ENCODE peak calls at places on chromosomes 12 and 14, in ten cellular contexts. K is heart left ventricle, B is ovary, F is foreskin fibroblast, O is HCT116, R is LNCaP clone FGC, U is A549, N is left ventricle myocardium inferior, S is stomach, C is brain microvascular endothelial cell. J is an unnamed sample.

GRCh38 chr12:107818984-107819383 is 44.5 kb downstream of the ASCL4 start:
- DNase-seq in K (no peak), B (no peak), F (peak; percentile 13), O (no peak), R (no peak), U (no peak), N (no peak), S (no peak), C (peak; percentile 60), J (peak; percentile 57)

GRCh38 chr12:116442981-116443380 is 116.2 kb upstream of the MAP1LC3B2 start:
- DNase-seq in K (no peak), B (no peak), F (peak; percentile 58), O (no peak), R (no peak), U (no peak), N (no peak), S (no peak), C (no peak), J (no peak)

GRCh38 chr14:69005432-69006148 is 26.5 kb upstream of the ACTN1 start:
- DNase-seq in K (peak; percentile 64), B (peak; percentile 74), F (peak; percentile 83), O (peak; percentile 47), R (no peak), U (peak; percentile 86), N (peak; percentile 22), S (peak; percentile 55), C (peak; percentile 89), J (peak; percentile 87)

GRCh38 chr12:127675936-127676335 is 591.0 kb upstream of the TMEM132C start:
- DNase-seq in K (no peak), B (no peak), F (no peak), O (no peak), R (no peak), U (no peak), N (no peak), S (no peak), C (no peak), J (no peak)

GRCh38 chr12:22286569-22286968 is 47.9 kb downstream of the ST8SIA1 start:
- DNase-seq in K (no peak), B (no peak), F (peak; percentile 85), O (no peak), R (no peak), U (no peak), N (no peak), S (no peak), C (peak; percentile 82), J (peak; percentile 88)

GRCh38 chr12:13178568-13179158 is 17.9 kb upstream of the EMP1 start:
- DNase-seq in K (no peak), B (peak; percentile 63), F (no peak), O (no peak), R (no peak), U (no peak), N (peak; percentile 65), S (no peak), C (no peak), J (no peak)

GRCh38 chr12:100799770-100800169 is 5.2 kb downstream of the ANO4 start:
- DNase-seq in K (no peak), B (no peak), F (peak; percentile 40), O (no peak), R (no peak), U (no peak), N (no peak), S (no peak), C (no peak), J (no peak)

GRCh38 chr12:51970904-51971646 is 19.6 kb downstream of the ACVR1B start:
- DNase-seq in K (no peak), B (no peak), F (no peak), O (no peak), R (no peak), U (peak; percentile 66), N (no peak), S (no peak), C (no peak), J (no peak)

GRCh38 chr14:58699656-58700055 is 61.9 kb downstream of the DACT1 start:
- DNase-seq in K (no peak), B (no peak), F (no peak), O (no peak), R (no peak), U (no peak), N (no peak), S (no peak), C (no peak), J (no peak)

GRCh38 chr14:52950898-52951729 is at the start of gene FERMT2:
- DNase-seq in K (peak; percentile 92), B (peak; percentile 91), F (peak; percentile 85), O (peak; percentile 57), R (no peak), U (peak; percentile 78), N (peak; percentile 92), S (peak; percentile 86), C (peak; percentile 72), J (peak; percentile 28)

GRCh38 chr12:124157416-124157815 is 137.5 kb upstream of the RFLNA start:
- DNase-seq in K (no peak), B (no peak), F (no peak), O (no peak), R (no peak), U (no peak), N (no peak), S (no peak), C (no peak), J (no peak)

GRCh38 chr12:53313996-53314395 is 7.4 kb downstream of the AAAS start:
- DNase-seq in K (no peak), B (no peak), F (no peak), O (no peak), R (no peak), U (no peak), N (no peak), S (no peak), C (no peak), J (no peak)

GRCh38 chr12:26283617-26284016 is 88.2 kb downstream of the SSPN start:
- DNase-seq in K (no peak), B (no peak), F (no peak), O (no peak), R (no peak), U (no peak), N (no peak), S (no peak), C (no peak), J (no peak)

GRCh38 chr12:26319511-26319910 is 124.1 kb downstream of the SSPN start:
- DNase-seq in K (peak; percentile 40), B (peak; percentile 81), F (peak; percentile 86), O (no peak), R (peak; percentile 4), U (no peak), N (peak; percentile 47), S (no peak), C (peak; percentile 87), J (no peak)

DNA sequence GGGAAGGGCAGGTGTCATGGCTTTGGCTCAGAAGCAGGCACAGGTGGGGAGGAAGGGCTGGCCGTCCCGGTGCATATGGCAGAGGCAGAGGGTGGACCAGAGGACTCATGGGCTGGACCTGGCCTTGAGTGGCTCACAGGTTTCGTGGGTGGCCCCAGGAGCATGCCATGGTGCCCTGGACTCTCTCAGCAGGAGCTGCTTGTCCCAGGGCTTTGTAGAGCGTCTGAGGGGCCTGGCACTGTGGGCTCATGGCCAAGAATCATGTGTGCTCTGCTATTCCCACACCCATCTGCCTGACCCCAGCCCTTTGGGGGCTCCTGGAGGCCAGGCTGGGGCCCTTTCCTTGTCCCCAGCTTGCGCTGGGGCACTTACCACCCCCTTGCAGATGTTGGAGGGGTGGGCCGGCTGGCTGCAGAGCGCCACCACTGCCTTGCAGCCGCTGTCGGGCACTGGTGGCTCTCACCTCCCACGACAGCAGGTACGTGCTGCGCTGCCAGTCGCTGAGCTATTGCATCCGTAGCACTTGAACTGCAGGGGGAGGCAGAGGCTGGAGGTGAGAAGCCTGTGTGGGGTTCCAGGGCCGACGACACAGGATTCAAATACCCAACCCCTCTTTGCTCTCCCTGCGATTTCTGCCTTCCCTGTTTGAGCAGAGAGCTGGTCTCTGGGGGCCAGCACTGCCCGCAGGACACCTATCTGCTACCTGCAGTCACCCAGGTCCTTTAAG is 187.4 kb upstream of the PRMT8 start:
- DNase-seq in K (no peak), B (no peak), F (no peak), O (no peak), R (no peak), U (no peak), N (no peak), S (no peak), C (no peak), J (no peak)
- TF ChIP-seq CTCF in K (no peak), B (no peak), F (no peak), O (peak; percentile 57), R (peak; percentile 35), U (no peak), N (no peak), S (no peak), C (peak; percentile 38), J (peak; percentile 20)

GRCh38 chr12:57750561-57751431 is 1.3 kb downstream of the CDK4 start:
- DNase-seq in K (no peak), B (no peak), F (no peak), O (no peak), R (no peak), U (no peak), N (no peak), S (no peak), C (no peak), J (no peak)

GRCh38 chr12:57751788-57752667 is at the start of gene CDK4:
- DNase-seq in K (peak; percentile 99), B (peak; percentile 99), F (peak; percentile 100), O (peak; percentile 99), R (peak; percentile 99), U (peak; percentile 96), N (peak; percentile 99), S (peak; percentile 98), C (peak; percentile 100), J (peak; percentile 98)

GRCh38 chr12:57751432-57751787 is 700 bp downstream of the CDK4 start:
- DNase-seq in K (no peak), B (no peak), F (no peak), O (no peak), R (no peak), U (no peak), N (no peak), S (no peak), C (no peak), J (no peak)

GRCh38 chr12:57753938-57754337 is 965 bp upstream of the MARCHF9 start:
- DNase-seq in K (no peak), B (no peak), F (no peak), O (no peak), R (no peak), U (no peak), N (no peak), S (no peak), C (no peak), J (no peak)

GRCh38 chr12:57752668-57753000 is 524 bp upstream of the CDK4 start:
- DNase-seq in K (no peak), B (no peak), F (no peak), O (no peak), R (no peak), U (no peak), N (no peak), S (no peak), C (no peak), J (no peak)
- H3K4me3 ChIP-seq in K (peak overlapping the region; percentile 89), B (peak overlapping the region; percentile 31), F (peak overlapping the region; percentile 51), O (peak overlapping the region; percentile 82), R (peak overlapping the region; percentile 98), U (peak overlapping the region; percentile 38), N (peak overlapping the region; percentile 81), S (peak overlapping the region; percentile 81), C (peak overlapping the region; percentile 45), J (peak overlapping the region; percentile 88)

GRCh38 chr14:39467889-39468524 is 35.8 kb upstream of the FBXO33 start:
- DNase-seq in K (no peak), B (no peak), F (no peak), O (peak; percentile 55), R (peak; percentile 59), U (no peak), N (no peak), S (no peak), C (peak; percentile 57), J (peak; percentile 4)
- TF ChIP-seq CTCF in K (no peak), B (no peak), F (peak; percentile 39), O (peak; percentile 61), R (peak; percentile 68), U (peak; percentile 34), N (no peak), S (no peak), C (peak; percentile 64), J (peak; percentile 51)

GRCh38 chr12:98893601-98894411 is 248.7 kb downstream of the APAF1 start:
- DNase-seq in K (no peak), B (no peak), F (no peak), O (no peak), R (no peak), U (no peak), N (no peak), S (no peak), C (no peak), J (no peak)
- H3K4me3 ChIP-seq in K (peak overlapping the region; percentile 49), B (peak overlapping the region; percentile 18), F (no peak overlapping the region), O (no peak overlapping the region), R (no peak overlapping the region), U (no peak overlapping the region), N (peak overlapping the region; percentile 49), S (no peak overlapping the region), C (no peak overlapping the region), J (no peak overlapping the region)